ENCODE peak calls at places on chromosomes 6 and 20, in eight cellular contexts. One of them, this sample, is unnamed.

GRCh38 chr6:160116411-160116810 is 5.2 kb upstream of the SLC22A1 start:
- DNase-seq in memory B cell: no peak
- DNase-seq in Calu3: no peak
- DNase-seq in ascending aorta: no peak
- DNase-seq in choroid plexus epithelial cell: no peak
- DNase-seq in posterior cingulate gyrus: no peak
- DNase-seq in stimulated activated CD4-positive, alpha-beta T cell treated with anti-CD3 and anti-CD28 coated beads, Interleukin-4, amount 100 ng/mL, for 48 hours: no peak
- DNase-seq in NCI-H2107: no peak
- DNase-seq in this sample: no peak

GRCh38 chr6:136244061-136244616 is 6.0 kb downstream of the MTFR2 start:
- DNase-seq in memory B cell: no peak
- DNase-seq in Calu3: no peak
- DNase-seq in ascending aorta: no peak
- DNase-seq in choroid plexus epithelial cell: peak
- DNase-seq in posterior cingulate gyrus: no peak
- DNase-seq in stimulated activated CD4-positive, alpha-beta T cell treated with anti-CD3 and anti-CD28 coated beads, Interleukin-4, amount 100 ng/mL, for 48 hours: no peak
- DNase-seq in NCI-H2107: no peak
- DNase-seq in this sample: no peak

GRCh38 chr6:154458565-154459475 is 51.7 kb downstream of the CNKSR3 start:
- DNase-seq in memory B cell: no peak
- DNase-seq in Calu3: no peak
- DNase-seq in ascending aorta: no peak
- DNase-seq in choroid plexus epithelial cell: no peak
- DNase-seq in posterior cingulate gyrus: no peak
- DNase-seq in stimulated activated CD4-positive, alpha-beta T cell treated with anti-CD3 and anti-CD28 coated beads, Interleukin-4, amount 100 ng/mL, for 48 hours: no peak
- DNase-seq in NCI-H2107: no peak
- DNase-seq in this sample: no peak

GRCh38 chr6:159727717-159728440 is 573 bp downstream of the WTAP start:
- DNase-seq in memory B cell: no peak
- DNase-seq in Calu3: no peak
- DNase-seq in ascending aorta: no peak
- DNase-seq in choroid plexus epithelial cell: peak
- DNase-seq in posterior cingulate gyrus: no peak
- DNase-seq in stimulated activated CD4-positive, alpha-beta T cell treated with anti-CD3 and anti-CD28 coated beads, Interleukin-4, amount 100 ng/mL, for 48 hours: no peak
- DNase-seq in NCI-H2107: no peak
- DNase-seq in this sample: no peak

GRCh38 chr6:108921547-108922331 is 73.5 kb downstream of the ARMC2 start:
- DNase-seq in memory B cell: no peak
- DNase-seq in Calu3: no peak
- DNase-seq in ascending aorta: no peak
- DNase-seq in choroid plexus epithelial cell: peak
- DNase-seq in posterior cingulate gyrus: no peak
- DNase-seq in stimulated activated CD4-positive, alpha-beta T cell treated with anti-CD3 and anti-CD28 coated beads, Interleukin-4, amount 100 ng/mL, for 48 hours: peak
- DNase-seq in NCI-H2107: no peak
- DNase-seq in this sample: no peak

GRCh38 chr6:129632081-129632758 is 77.8 kb downstream of the ARHGAP18 start:
- DNase-seq in memory B cell: no peak
- DNase-seq in Calu3: no peak
- DNase-seq in ascending aorta: no peak
- DNase-seq in choroid plexus epithelial cell: no peak
- DNase-seq in posterior cingulate gyrus: no peak
- DNase-seq in stimulated activated CD4-positive, alpha-beta T cell treated with anti-CD3 and anti-CD28 coated beads, Interleukin-4, amount 100 ng/mL, for 48 hours: no peak
- DNase-seq in NCI-H2107: no peak
- DNase-seq in this sample: no peak

GRCh38 chr6:139778688-139779087 is 404.2 kb upstream of the CITED2 start:
- DNase-seq in memory B cell: no peak
- DNase-seq in Calu3: no peak
- DNase-seq in ascending aorta: no peak
- DNase-seq in choroid plexus epithelial cell: no peak
- DNase-seq in posterior cingulate gyrus: no peak
- DNase-seq in stimulated activated CD4-positive, alpha-beta T cell treated with anti-CD3 and anti-CD28 coated beads, Interleukin-4, amount 100 ng/mL, for 48 hours: no peak
- DNase-seq in NCI-H2107: peak
- DNase-seq in this sample: no peak

GRCh38 chr6:35312763-35313125 is 15.1 kb downstream of the DEF6 start:
- DNase-seq in memory B cell: no peak
- DNase-seq in Calu3: no peak
- DNase-seq in ascending aorta: no peak
- DNase-seq in choroid plexus epithelial cell: no peak
- DNase-seq in posterior cingulate gyrus: no peak
- DNase-seq in stimulated activated CD4-positive, alpha-beta T cell treated with anti-CD3 and anti-CD28 coated beads, Interleukin-4, amount 100 ng/mL, for 48 hours: no peak
- DNase-seq in NCI-H2107: no peak
- DNase-seq in this sample: no peak

GRCh38 chr20:48019496-48019895 is 234.2 kb upstream of the SULF2 start:
- DNase-seq in memory B cell: no peak
- DNase-seq in Calu3: no peak
- DNase-seq in ascending aorta: no peak
- DNase-seq in choroid plexus epithelial cell: no peak
- DNase-seq in posterior cingulate gyrus: no peak
- DNase-seq in stimulated activated CD4-positive, alpha-beta T cell treated with anti-CD3 and anti-CD28 coated beads, Interleukin-4, amount 100 ng/mL, for 48 hours: no peak
- DNase-seq in NCI-H2107: no peak
- DNase-seq in this sample: no peak

GRCh38 chr20:63413963-63414684 is 53.0 kb upstream of the CHRNA4 start:
- DNase-seq in memory B cell: no peak
- DNase-seq in Calu3: no peak
- DNase-seq in ascending aorta: no peak
- DNase-seq in choroid plexus epithelial cell: no peak
- DNase-seq in posterior cingulate gyrus: no peak
- DNase-seq in stimulated activated CD4-positive, alpha-beta T cell treated with anti-CD3 and anti-CD28 coated beads, Interleukin-4, amount 100 ng/mL, for 48 hours: no peak
- DNase-seq in NCI-H2107: no peak
- DNase-seq in this sample: no peak

GRCh38 chr6:5511924-5512323 is 250.6 kb downstream of the FARS2 start:
- DNase-seq in memory B cell: no peak
- DNase-seq in Calu3: no peak
- DNase-seq in ascending aorta: no peak
- DNase-seq in choroid plexus epithelial cell: peak
- DNase-seq in posterior cingulate gyrus: no peak
- DNase-seq in stimulated activated CD4-positive, alpha-beta T cell treated with anti-CD3 and anti-CD28 coated beads, Interleukin-4, amount 100 ng/mL, for 48 hours: no peak
- DNase-seq in NCI-H2107: no peak
- DNase-seq in this sample: no peak

GRCh38 chr6:90290991-90291390 is 5.7 kb downstream of the BACH2 start:
- DNase-seq in memory B cell: no peak
- DNase-seq in Calu3: no peak
- DNase-seq in ascending aorta: no peak
- DNase-seq in choroid plexus epithelial cell: no peak
- DNase-seq in posterior cingulate gyrus: no peak
- DNase-seq in stimulated activated CD4-positive, alpha-beta T cell treated with anti-CD3 and anti-CD28 coated beads, Interleukin-4, amount 100 ng/mL, for 48 hours: no peak
- DNase-seq in NCI-H2107: no peak
- DNase-seq in this sample: no peak

GRCh38 chr6:83767033-83767432 is 58.1 kb upstream of the SNAP91 start:
- DNase-seq in memory B cell: no peak
- DNase-seq in Calu3: no peak
- DNase-seq in ascending aorta: no peak
- DNase-seq in choroid plexus epithelial cell: no peak
- DNase-seq in posterior cingulate gyrus: no peak
- DNase-seq in stimulated activated CD4-positive, alpha-beta T cell treated with anti-CD3 and anti-CD28 coated beads, Interleukin-4, amount 100 ng/mL, for 48 hours: no peak
- DNase-seq in NCI-H2107: no peak
- DNase-seq in this sample: no peak

GRCh38 chr20:14406495-14406894 is 69.1 kb upstream of the FLRT3 start:
- DNase-seq in memory B cell: no peak
- DNase-seq in Calu3: no peak
- DNase-seq in ascending aorta: no peak
- DNase-seq in choroid plexus epithelial cell: peak
- DNase-seq in posterior cingulate gyrus: no peak
- DNase-seq in stimulated activated CD4-positive, alpha-beta T cell treated with anti-CD3 and anti-CD28 coated beads, Interleukin-4, amount 100 ng/mL, for 48 hours: no peak
- DNase-seq in NCI-H2107: no peak
- DNase-seq in this sample: no peak

GRCh38 chr6:89917801-89918366 is 23.6 kb downstream of the GJA10 start:
- DNase-seq in memory B cell: no peak
- DNase-seq in Calu3: no peak
- DNase-seq in ascending aorta: no peak
- DNase-seq in choroid plexus epithelial cell: no peak
- DNase-seq in posterior cingulate gyrus: no peak
- DNase-seq in stimulated activated CD4-positive, alpha-beta T cell treated with anti-CD3 and anti-CD28 coated beads, Interleukin-4, amount 100 ng/mL, for 48 hours: no peak
- DNase-seq in NCI-H2107: no peak
- DNase-seq in this sample: no peak

GRCh38 chr20:44843863-44844262 is 33.5 kb upstream of the RIMS4 start:
- DNase-seq in memory B cell: no peak
- DNase-seq in Calu3: no peak
- DNase-seq in ascending aorta: no peak
- DNase-seq in choroid plexus epithelial cell: no peak
- DNase-seq in posterior cingulate gyrus: no peak
- DNase-seq in stimulated activated CD4-positive, alpha-beta T cell treated with anti-CD3 and anti-CD28 coated beads, Interleukin-4, amount 100 ng/mL, for 48 hours: no peak
- DNase-seq in NCI-H2107: no peak
- DNase-seq in this sample: no peak

GRCh38 chr6:45653117-45653883 is 275.6 kb upstream of the SUPT3H start:
- DNase-seq in memory B cell: no peak
- DNase-seq in Calu3: no peak
- DNase-seq in ascending aorta: peak
- DNase-seq in choroid plexus epithelial cell: no peak
- DNase-seq in posterior cingulate gyrus: no peak
- DNase-seq in stimulated activated CD4-positive, alpha-beta T cell treated with anti-CD3 and anti-CD28 coated beads, Interleukin-4, amount 100 ng/mL, for 48 hours: no peak
- DNase-seq in NCI-H2107: no peak
- DNase-seq in this sample: no peak

GRCh38 chr6:145904391-145904790 is 59.8 kb downstream of the SHPRH start:
- DNase-seq in memory B cell: no peak
- DNase-seq in Calu3: no peak
- DNase-seq in ascending aorta: no peak
- DNase-seq in choroid plexus epithelial cell: no peak
- DNase-seq in posterior cingulate gyrus: no peak
- DNase-seq in stimulated activated CD4-positive, alpha-beta T cell treated with anti-CD3 and anti-CD28 coated beads, Interleukin-4, amount 100 ng/mL, for 48 hours: no peak
- DNase-seq in NCI-H2107: no peak
- DNase-seq in this sample: no peak

GRCh38 chr20:59043698-59044097 is 1.1 kb upstream of the PRELID3B start:
- DNase-seq in memory B cell: no peak
- DNase-seq in Calu3: no peak
- DNase-seq in ascending aorta: no peak
- DNase-seq in choroid plexus epithelial cell: no peak
- DNase-seq in posterior cingulate gyrus: no peak
- DNase-seq in stimulated activated CD4-positive, alpha-beta T cell treated with anti-CD3 and anti-CD28 coated beads, Interleukin-4, amount 100 ng/mL, for 48 hours: no peak
- DNase-seq in NCI-H2107: no peak
- DNase-seq in this sample: no peak

GRCh38 chr6:29527564-29527963 is 32.0 kb downstream of the UBD start:
- DNase-seq in memory B cell: no peak
- DNase-seq in Calu3: no peak
- DNase-seq in ascending aorta: no peak
- DNase-seq in choroid plexus epithelial cell: no peak
- DNase-seq in posterior cingulate gyrus: no peak
- DNase-seq in stimulated activated CD4-positive, alpha-beta T cell treated with anti-CD3 and anti-CD28 coated beads, Interleukin-4, amount 100 ng/mL, for 48 hours: no peak
- DNase-seq in NCI-H2107: no peak
- DNase-seq in this sample: no peak

GRCh38 chr6:97656236-97656635 is 373.2 kb upstream of the MMS22L start:
- DNase-seq in memory B cell: no peak
- DNase-seq in Calu3: no peak
- DNase-seq in ascending aorta: no peak
- DNase-seq in choroid plexus epithelial cell: no peak
- DNase-seq in posterior cingulate gyrus: no peak
- DNase-seq in stimulated activated CD4-positive, alpha-beta T cell treated with anti-CD3 and anti-CD28 coated beads, Interleukin-4, amount 100 ng/mL, for 48 hours: no peak
- DNase-seq in NCI-H2107: no peak
- DNase-seq in this sample: no peak

GRCh38 chr20:52031206-52031573 is 160.4 kb downstream of the ZFP64 start:
- DNase-seq in memory B cell: no peak
- DNase-seq in Calu3: no peak
- DNase-seq in ascending aorta: no peak
- DNase-seq in choroid plexus epithelial cell: no peak
- DNase-seq in posterior cingulate gyrus: no peak
- DNase-seq in stimulated activated CD4-positive, alpha-beta T cell treated with anti-CD3 and anti-CD28 coated beads, Interleukin-4, amount 100 ng/mL, for 48 hours: no peak
- DNase-seq in NCI-H2107: no peak
- DNase-seq in this sample: no peak

GRCh38 chr20:37866051-37866450 is 36.9 kb upstream of the VSTM2L start:
- DNase-seq in memory B cell: no peak
- DNase-seq in Calu3: no peak
- DNase-seq in ascending aorta: no peak
- DNase-seq in choroid plexus epithelial cell: no peak
- DNase-seq in posterior cingulate gyrus: no peak
- DNase-seq in stimulated activated CD4-positive, alpha-beta T cell treated with anti-CD3 and anti-CD28 coated beads, Interleukin-4, amount 100 ng/mL, for 48 hours: no peak
- DNase-seq in NCI-H2107: no peak
- DNase-seq in this sample: no peak

GRCh38 chr20:64224344-64225165 is 31.0 kb upstream of the PCMTD2 start:
- DNase-seq in memory B cell: no peak
- DNase-seq in Calu3: no peak
- DNase-seq in ascending aorta: no peak
- DNase-seq in choroid plexus epithelial cell: peak
- DNase-seq in posterior cingulate gyrus: no peak
- DNase-seq in stimulated activated CD4-positive, alpha-beta T cell treated with anti-CD3 and anti-CD28 coated beads, Interleukin-4, amount 100 ng/mL, for 48 hours: no peak
- DNase-seq in NCI-H2107: peak
- DNase-seq in this sample: no peak

GRCh38 chr20:3908667-3909066 is 19.5 kb downstream of the PANK2 start:
- DNase-seq in memory B cell: no peak
- DNase-seq in Calu3: no peak
- DNase-seq in ascending aorta: no peak
- DNase-seq in choroid plexus epithelial cell: no peak
- DNase-seq in posterior cingulate gyrus: no peak
- DNase-seq in stimulated activated CD4-positive, alpha-beta T cell treated with anti-CD3 and anti-CD28 coated beads, Interleukin-4, amount 100 ng/mL, for 48 hours: no peak
- DNase-seq in NCI-H2107: no peak
- DNase-seq in this sample: no peak

GRCh38 chr6:122997541-122998150 is 1.6 kb downstream of the CLVS2 start:
- DNase-seq in memory B cell: no peak
- DNase-seq in Calu3: no peak
- DNase-seq in ascending aorta: no peak
- DNase-seq in choroid plexus epithelial cell: no peak
- DNase-seq in posterior cingulate gyrus: peak
- DNase-seq in stimulated activated CD4-positive, alpha-beta T cell treated with anti-CD3 and anti-CD28 coated beads, Interleukin-4, amount 100 ng/mL, for 48 hours: no peak
- DNase-seq in NCI-H2107: no peak
- DNase-seq in this sample: no peak

GRCh38 chr6:36124881-36125280 is 5.4 kb upstream of the MAPK13 start:
- DNase-seq in memory B cell: no peak
- DNase-seq in Calu3: no peak
- DNase-seq in ascending aorta: no peak
- DNase-seq in choroid plexus epithelial cell: no peak
- DNase-seq in posterior cingulate gyrus: no peak
- DNase-seq in stimulated activated CD4-positive, alpha-beta T cell treated with anti-CD3 and anti-CD28 coated beads, Interleukin-4, amount 100 ng/mL, for 48 hours: no peak
- DNase-seq in NCI-H2107: no peak
- DNase-seq in this sample: no peak

GRCh38 chr6:14819001-14819400 is 426.9 kb upstream of the JARID2 start:
- DNase-seq in memory B cell: no peak
- DNase-seq in Calu3: no peak
- DNase-seq in ascending aorta: no peak
- DNase-seq in choroid plexus epithelial cell: no peak
- DNase-seq in posterior cingulate gyrus: no peak
- DNase-seq in stimulated activated CD4-positive, alpha-beta T cell treated with anti-CD3 and anti-CD28 coated beads, Interleukin-4, amount 100 ng/mL, for 48 hours: no peak
- DNase-seq in NCI-H2107: no peak
- DNase-seq in this sample: no peak